ENCODE peak calls at places on chromosomes 6 and 20, in five cellular contexts. One of them, this sample, is unnamed.

GRCh38 chr20:16922834-16923233 is 174.7 kb downstream of the OTOR start:
- DNase-seq in mesothelial cell of epicardium: no peak
- DNase-seq in lower lobe of right lung: no peak
- DNase-seq in endothelial cell: no peak
- DNase-seq in GM13977: no peak
- DNase-seq in this sample: no peak

GRCh38 chr6:115798229-115798628 is 262.5 kb downstream of the FRK start:
- DNase-seq in mesothelial cell of epicardium: no peak
- DNase-seq in lower lobe of right lung: no peak
- DNase-seq in endothelial cell: no peak
- DNase-seq in GM13977: no peak
- DNase-seq in this sample: no peak

GRCh38 chr20:32207211-32207625 is 325 bp downstream of the PLAGL2 start:
- DNase-seq in mesothelial cell of epicardium: no peak
- DNase-seq in lower lobe of right lung: no peak
- DNase-seq in endothelial cell: no peak
- DNase-seq in GM13977: no peak
- DNase-seq in this sample: no peak

GRCh38 chr20:52826321-52826720 is 145.8 kb upstream of the TSHZ2 start:
- DNase-seq in mesothelial cell of epicardium: no peak
- DNase-seq in lower lobe of right lung: no peak
- DNase-seq in endothelial cell: no peak
- DNase-seq in GM13977: no peak
- DNase-seq in this sample: no peak

GRCh38 chr20:16978497-16978896 is 230.3 kb downstream of the OTOR start:
- DNase-seq in mesothelial cell of epicardium: no peak
- DNase-seq in lower lobe of right lung: no peak
- DNase-seq in endothelial cell: no peak
- DNase-seq in GM13977: no peak
- DNase-seq in this sample: no peak

GRCh38 chr6:26173836-26174144 is 86.6 kb downstream of the HFE start:
- DNase-seq in mesothelial cell of epicardium: no peak
- DNase-seq in lower lobe of right lung: no peak
- DNase-seq in endothelial cell: no peak
- DNase-seq in GM13977: no peak
- DNase-seq in this sample: no peak

GRCh38 chr20:40720826-40721225 is 31.8 kb upstream of the MAFB start:
- DNase-seq in mesothelial cell of epicardium: no peak
- DNase-seq in lower lobe of right lung: no peak
- DNase-seq in endothelial cell: no peak
- DNase-seq in GM13977: no peak
- DNase-seq in this sample: no peak

GRCh38 chr6:39520411-39520810 is 197.9 kb upstream of the KCNK16 start:
- DNase-seq in mesothelial cell of epicardium: no peak
- DNase-seq in lower lobe of right lung: no peak
- DNase-seq in endothelial cell: no peak
- DNase-seq in GM13977: no peak
- DNase-seq in this sample: no peak

DNA sequence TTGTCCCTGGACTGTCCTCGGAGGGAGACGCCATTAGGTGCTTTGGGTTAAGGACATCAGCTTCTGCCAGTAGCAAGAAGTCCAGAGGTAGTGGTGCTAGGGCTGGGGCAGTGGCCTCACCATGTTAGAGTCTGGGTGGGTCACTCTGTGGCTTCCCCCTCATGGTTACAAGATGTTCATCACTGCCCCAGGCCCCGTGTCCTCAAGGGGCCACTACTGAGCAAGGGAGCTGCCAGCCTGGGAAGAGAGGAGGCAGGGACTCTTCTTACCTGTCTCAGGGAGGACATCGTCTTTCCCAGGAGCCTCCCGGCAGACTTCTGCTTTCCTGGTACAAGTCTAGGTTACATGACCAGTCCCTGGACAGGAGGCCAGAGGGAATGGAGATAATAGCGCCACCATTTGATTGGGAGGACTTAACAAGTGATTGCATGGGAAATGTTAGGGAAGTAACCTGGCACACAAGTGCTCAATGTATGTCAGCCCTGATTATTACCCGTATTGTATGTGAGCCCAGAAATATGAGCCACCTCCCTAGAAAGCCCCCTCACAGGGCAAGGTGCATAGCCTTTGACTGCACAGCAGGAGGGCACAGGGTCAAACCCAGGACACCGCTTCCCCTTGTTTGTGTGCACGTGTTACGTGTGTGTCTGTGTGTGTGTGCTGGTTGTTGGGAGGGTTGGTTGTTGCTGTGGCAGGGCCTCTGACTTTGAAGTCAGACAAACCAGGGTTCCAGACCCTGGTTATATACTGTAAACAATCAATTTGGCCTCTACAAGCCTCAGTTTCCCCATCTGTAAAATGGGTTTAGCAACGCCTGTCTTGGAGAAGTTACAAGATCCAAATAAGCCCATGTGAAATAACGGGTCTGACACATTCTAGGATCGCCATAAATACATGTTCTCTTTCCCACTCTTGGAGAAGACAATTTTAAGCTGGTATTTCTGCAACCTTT is 30.0 kb downstream of the SIRPA start:
- DNase-seq in mesothelial cell of epicardium: no peak
- DNase-seq in lower lobe of right lung: no peak
- DNase-seq in endothelial cell: no peak
- DNase-seq in GM13977: no peak
- DNase-seq in this sample: no peak
- TF ChIP-seq CTCF in mesothelial cell of epicardium: no peak
- TF ChIP-seq CTCF in lower lobe of right lung: no peak
- TF ChIP-seq CTCF in endothelial cell: no peak
- TF ChIP-seq CTCF in GM13977: no peak
- TF ChIP-seq CTCF in this sample: no peak

GRCh38 chr6:108359901-108360882 is 65.3 kb downstream of the AFG1L start:
- DNase-seq in mesothelial cell of epicardium: no peak
- DNase-seq in lower lobe of right lung: no peak
- DNase-seq in endothelial cell: no peak
- DNase-seq in GM13977: no peak
- DNase-seq in this sample: no peak
- TF ChIP-seq CTCF in mesothelial cell of epicardium: no peak
- TF ChIP-seq CTCF in lower lobe of right lung: no peak
- TF ChIP-seq CTCF in endothelial cell: no peak
- TF ChIP-seq CTCF in GM13977: peak
- TF ChIP-seq CTCF in this sample: no peak

DNA sequence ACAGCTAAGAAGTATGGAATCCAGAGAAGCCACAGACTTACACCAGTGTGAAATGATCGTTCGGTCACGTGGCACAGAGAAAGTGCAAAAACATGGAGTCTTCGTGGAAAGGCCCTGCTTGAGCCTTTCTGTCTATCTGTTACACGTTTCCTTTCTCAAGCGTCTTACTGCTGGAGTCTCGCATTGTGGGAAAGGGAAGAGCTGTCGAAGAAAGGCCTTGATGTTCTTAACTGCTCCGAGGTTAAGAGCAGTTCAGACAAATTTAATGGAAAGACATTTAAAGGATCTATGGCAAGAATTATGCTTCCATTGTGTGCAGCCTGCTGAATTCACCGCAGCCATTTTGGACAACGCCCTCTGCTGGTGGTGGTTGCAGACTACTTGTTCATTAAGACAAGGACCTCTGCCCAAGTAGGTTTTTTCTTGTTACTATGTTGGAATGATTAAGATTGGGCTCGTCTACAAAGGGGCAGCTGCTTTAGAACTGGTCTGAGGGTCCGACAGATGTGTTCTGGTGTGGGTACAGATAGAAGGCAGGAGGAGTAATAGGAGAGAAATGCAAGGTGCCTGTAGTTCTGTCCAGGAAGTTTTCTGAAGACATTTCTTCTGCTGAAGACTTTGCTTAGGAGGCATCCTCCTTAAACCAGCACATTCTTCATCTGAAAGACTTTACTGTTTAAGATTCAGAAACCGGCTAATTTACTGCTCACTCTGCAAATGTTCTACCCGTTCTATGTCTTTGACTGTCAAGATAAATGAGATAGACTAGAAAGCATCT is 24.7 kb upstream of the CCN6 start:
- DNase-seq in mesothelial cell of epicardium: peak
- DNase-seq in lower lobe of right lung: peak
- DNase-seq in endothelial cell: peak
- DNase-seq in GM13977: peak
- DNase-seq in this sample: peak
- TF ChIP-seq CTCF in mesothelial cell of epicardium: peak
- TF ChIP-seq CTCF in lower lobe of right lung: peak
- TF ChIP-seq CTCF in endothelial cell: peak
- TF ChIP-seq CTCF in GM13977: peak
- TF ChIP-seq CTCF in this sample: peak

GRCh38 chr6:63637865-63638445 is 2.4 kb downstream of the PHF3 start:
- DNase-seq in mesothelial cell of epicardium: no peak
- DNase-seq in lower lobe of right lung: no peak
- DNase-seq in endothelial cell: no peak
- DNase-seq in GM13977: no peak
- DNase-seq in this sample: no peak
- TF ChIP-seq CTCF in mesothelial cell of epicardium: no peak
- TF ChIP-seq CTCF in lower lobe of right lung: no peak
- TF ChIP-seq CTCF in endothelial cell: no peak
- TF ChIP-seq CTCF in GM13977: no peak
- TF ChIP-seq CTCF in this sample: no peak

GRCh38 chr6:73823832-73824231 is 127.8 kb downstream of the CD109 start:
- DNase-seq in mesothelial cell of epicardium: no peak
- DNase-seq in lower lobe of right lung: no peak
- DNase-seq in endothelial cell: no peak
- DNase-seq in GM13977: no peak
- DNase-seq in this sample: no peak

GRCh38 chr6:73817238-73817637 is 121.2 kb downstream of the CD109 start:
- DNase-seq in mesothelial cell of epicardium: no peak
- DNase-seq in lower lobe of right lung: no peak
- DNase-seq in endothelial cell: no peak
- DNase-seq in GM13977: no peak
- DNase-seq in this sample: no peak

GRCh38 chr6:73823046-73823735 is 127.2 kb downstream of the CD109 start:
- DNase-seq in mesothelial cell of epicardium: no peak
- DNase-seq in lower lobe of right lung: no peak
- DNase-seq in endothelial cell: no peak
- DNase-seq in GM13977: no peak
- DNase-seq in this sample: no peak
- TF ChIP-seq CTCF in mesothelial cell of epicardium: no peak
- TF ChIP-seq CTCF in lower lobe of right lung: no peak
- TF ChIP-seq CTCF in endothelial cell: no peak
- TF ChIP-seq CTCF in GM13977: no peak
- TF ChIP-seq CTCF in this sample: no peak

GRCh38 chr6:109865968-109866367 is 112.1 kb upstream of the GPR6 start:
- DNase-seq in mesothelial cell of epicardium: no peak
- DNase-seq in lower lobe of right lung: no peak
- DNase-seq in endothelial cell: no peak
- DNase-seq in GM13977: no peak
- DNase-seq in this sample: no peak
- TF ChIP-seq CTCF in mesothelial cell of epicardium: no peak
- TF ChIP-seq CTCF in lower lobe of right lung: no peak
- TF ChIP-seq CTCF in endothelial cell: no peak
- TF ChIP-seq CTCF in GM13977: peak
- TF ChIP-seq CTCF in this sample: no peak

GRCh38 chr6:29755295-29755871 is 32.1 kb downstream of the HLA-F start:
- DNase-seq in mesothelial cell of epicardium: no peak
- DNase-seq in lower lobe of right lung: no peak
- DNase-seq in endothelial cell: no peak
- DNase-seq in GM13977: no peak
- DNase-seq in this sample: no peak
- TF ChIP-seq CTCF in mesothelial cell of epicardium: no peak
- TF ChIP-seq CTCF in lower lobe of right lung: no peak
- TF ChIP-seq CTCF in endothelial cell: no peak
- TF ChIP-seq CTCF in GM13977: no peak
- TF ChIP-seq CTCF in this sample: no peak

GRCh38 chr6:77450924-77451323 is 12.4 kb downstream of the HTR1B start:
- DNase-seq in mesothelial cell of epicardium: no peak
- DNase-seq in lower lobe of right lung: no peak
- DNase-seq in endothelial cell: no peak
- DNase-seq in GM13977: no peak
- DNase-seq in this sample: no peak
- TF ChIP-seq CTCF in mesothelial cell of epicardium: no peak
- TF ChIP-seq CTCF in lower lobe of right lung: no peak
- TF ChIP-seq CTCF in endothelial cell: no peak
- TF ChIP-seq CTCF in GM13977: no peak
- TF ChIP-seq CTCF in this sample: no peak

DNA sequence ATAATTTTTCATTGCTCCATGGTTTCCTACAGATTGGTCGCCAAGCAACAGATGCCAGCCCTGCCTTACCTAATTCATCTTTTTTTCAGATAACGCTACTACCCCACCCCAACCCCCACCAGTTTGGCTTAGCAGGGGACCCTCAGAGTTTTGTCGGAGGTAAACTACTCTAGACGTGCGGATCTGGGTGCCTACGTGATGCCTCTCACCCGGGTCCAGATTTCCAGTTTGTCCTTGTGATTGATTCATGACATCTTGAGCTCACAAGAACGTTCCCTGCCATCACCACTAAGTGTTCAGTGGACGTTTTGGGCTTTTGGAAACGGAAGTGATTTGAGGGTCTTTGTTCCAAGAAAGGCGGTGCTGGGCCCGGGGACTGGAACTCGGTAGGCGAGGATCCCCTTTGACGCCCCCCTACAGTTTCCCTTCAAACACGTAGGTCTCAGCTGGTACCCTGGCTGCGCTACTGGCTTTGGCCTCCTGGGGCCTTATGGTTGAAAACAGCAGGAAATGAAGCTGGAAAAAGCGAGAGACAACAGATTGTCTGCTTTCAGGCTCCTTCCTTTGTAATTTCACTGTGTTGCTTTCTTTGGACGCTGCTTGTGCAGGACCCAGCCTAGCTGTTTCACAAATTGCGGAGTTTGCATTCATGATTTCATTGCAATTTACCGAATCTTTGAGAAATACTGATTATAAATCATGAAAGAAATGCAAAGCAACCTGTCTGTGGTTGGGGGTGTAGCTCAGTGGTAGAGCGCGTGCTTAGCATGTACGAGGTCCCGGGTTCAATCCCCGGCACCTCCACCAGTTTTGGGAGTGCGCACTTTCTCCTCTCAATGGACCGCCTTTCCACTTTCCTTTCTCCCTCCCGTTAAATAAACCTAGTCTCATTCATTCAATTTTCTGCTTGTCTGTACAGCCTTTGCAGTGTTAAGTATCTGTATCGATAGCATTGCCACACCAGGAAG is 81.0 kb downstream of the GPX5 start:
- DNase-seq in mesothelial cell of epicardium: peak
- DNase-seq in lower lobe of right lung: no peak
- DNase-seq in endothelial cell: peak
- DNase-seq in GM13977: peak
- DNase-seq in this sample: peak
- TF ChIP-seq CTCF in mesothelial cell of epicardium: peak
- TF ChIP-seq CTCF in lower lobe of right lung: no peak
- TF ChIP-seq CTCF in endothelial cell: peak
- TF ChIP-seq CTCF in GM13977: no peak
- TF ChIP-seq CTCF in this sample: no peak

GRCh38 chr6:64838726-64839125 is 868.3 kb downstream of the EYS start:
- DNase-seq in mesothelial cell of epicardium: no peak
- DNase-seq in lower lobe of right lung: no peak
- DNase-seq in endothelial cell: no peak
- DNase-seq in GM13977: no peak
- DNase-seq in this sample: no peak
- TF ChIP-seq CTCF in mesothelial cell of epicardium: no peak
- TF ChIP-seq CTCF in lower lobe of right lung: no peak
- TF ChIP-seq CTCF in endothelial cell: no peak
- TF ChIP-seq CTCF in GM13977: no peak
- TF ChIP-seq CTCF in this sample: no peak